ENCODE peak calls at places on chromosomes 3 and 15, in five cellular contexts. U is tibial artery, F is cardiac muscle cell, E is left lung, R is left ventricle myocardium inferior. P is an unnamed sample. For H3K36me3, the result is how much of the 10 kb centered on the place peaks cover.

GRCh38 chr3:128878011-128878457 is 1.4 kb upstream of the ACAD9 start:
- DNase-seq in U (no peak), F (no peak), E (no peak), R (no peak), P (no peak)

GRCh38 chr15:100249096-100249815 is 92.5 kb downstream of the ADAMTS17 start:
- DNase-seq in U (no peak), F (no peak), E (no peak), R (no peak), P (no peak)

GRCh38 chr3:122940628-122941086 is 86.9 kb downstream of the SEMA5B start:
- DNase-seq in U (no peak), F (peak), E (no peak), R (no peak), P (no peak)

GRCh38 chr3:104763007-104763406 is 603.7 kb upstream of the ALCAM start:
- DNase-seq in U (no peak), F (peak), E (no peak), R (no peak), P (peak)

GRCh38 chr3:34419801-34420200 is 621.4 kb downstream of the PDCD6IP start:
- DNase-seq in U (no peak), F (no peak), E (no peak), R (no peak), P (peak)

GRCh38 chr3:159904911-159905310 is 83.7 kb upstream of the IL12A start:
- DNase-seq in U (no peak), F (no peak), E (no peak), R (no peak), P (no peak)

GRCh38 chr3:55473788-55474187 is 13.3 kb downstream of the WNT5A start:
- DNase-seq in U (no peak), F (no peak), E (no peak), R (no peak), P (no peak)

GRCh38 chr3:116445291-116445841 is at the start of gene LSAMP:
- DNase-seq in U (no peak), F (peak), E (peak), R (no peak), P (no peak)

GRCh38 chr3:28912120-28912885 is 368.6 kb upstream of the RBMS3 start:
- DNase-seq in U (no peak), F (peak), E (no peak), R (no peak), P (no peak)

GRCh38 chr15:68307131-68307928 is 29.8 kb downstream of the FEM1B start:
- DNase-seq in U (no peak), F (no peak), E (no peak), R (no peak), P (peak)

GRCh38 chr3:49512791-49513355 is 41.4 kb upstream of the BSN start:
- DNase-seq in U (no peak), F (no peak), E (no peak), R (no peak), P (no peak)
- H3K36me3 ChIP-seq in U (under half), F (under half), E (half or more), R (half or more), P (under half)

GRCh38 chr3:71681224-71681668 is 44.0 kb downstream of the EIF4E3 start:
- DNase-seq in U (peak), F (peak), E (peak), R (peak), P (peak)
- H3K4me3 ChIP-seq in U (no peak), F (no peak), E (no peak), R (no peak), P (no peak)

DNA sequence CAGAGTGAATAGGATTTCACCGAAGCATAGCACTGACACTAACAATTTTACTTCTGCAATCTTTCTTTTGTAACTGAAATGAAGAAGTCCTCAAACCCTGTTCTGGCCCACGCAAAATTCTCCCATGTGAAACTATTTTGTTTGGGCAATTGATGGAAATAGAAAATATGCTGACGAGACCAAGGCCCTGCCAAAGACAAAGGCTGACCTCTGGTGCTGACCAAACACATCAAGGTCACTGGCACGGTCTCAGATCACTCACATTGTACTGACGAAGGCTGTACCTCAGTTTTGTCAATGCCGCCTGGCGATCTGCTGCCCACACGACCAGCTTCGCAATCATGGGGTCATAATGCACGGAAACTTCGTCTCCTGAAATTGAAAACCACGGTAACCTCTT is 58.4 kb upstream of the DCUN1D1 start:
- DNase-seq in U (no peak), F (no peak), E (no peak), R (no peak), P (no peak)
- H3K36me3 ChIP-seq in U (under half), F (under half), E (half or more), R (half or more), P (under half)

GRCh38 chr15:93451265-93451664 is 362.3 kb upstream of the RGMA start:
- DNase-seq in U (peak), F (no peak), E (no peak), R (no peak), P (no peak)
- H3K4me3 ChIP-seq in U (no peak), F (no peak), E (no peak), R (no peak), P (no peak)

DNA sequence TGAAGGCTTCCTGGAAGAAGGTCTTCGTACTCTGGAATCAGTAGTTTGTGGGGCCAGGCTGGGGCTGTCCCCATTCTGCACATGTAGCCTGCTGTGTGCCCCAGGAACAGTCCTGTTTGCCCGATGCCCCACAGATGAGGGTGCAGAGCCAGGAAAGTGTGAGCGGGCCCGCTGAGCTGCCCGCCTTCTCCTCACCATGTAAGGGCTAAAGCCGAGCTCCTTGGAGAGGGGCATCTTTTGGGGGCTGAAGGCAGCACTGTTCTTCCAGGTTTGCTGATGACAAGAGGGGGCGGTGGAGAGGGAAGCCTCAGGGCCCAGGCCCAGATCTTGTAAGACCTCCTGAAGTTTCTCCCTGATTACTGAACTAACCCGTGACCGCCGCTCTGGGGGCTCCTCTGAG is 73.2 kb upstream of the GSK3B start:
- DNase-seq in U (no peak), F (no peak), E (no peak), R (no peak), P (no peak)
- H3K36me3 ChIP-seq in U (under half), F (under half), E (under half), R (under half), P (under half)

GRCh38 chr15:73685981-73686380 is 1.8 kb downstream of the CD276 start:
- DNase-seq in U (no peak), F (no peak), E (no peak), R (no peak), P (no peak)
- H3K4me3 ChIP-seq in U (peak), F (peak), E (no peak), R (peak), P (peak)

GRCh38 chr3:170100937-170101336 is 63.1 kb downstream of the GPR160 start:
- DNase-seq in U (no peak), F (no peak), E (no peak), R (no peak), P (no peak)
- H3K36me3 ChIP-seq in U (half or more), F (half or more), E (half or more), R (half or more), P (under half)

DNA sequence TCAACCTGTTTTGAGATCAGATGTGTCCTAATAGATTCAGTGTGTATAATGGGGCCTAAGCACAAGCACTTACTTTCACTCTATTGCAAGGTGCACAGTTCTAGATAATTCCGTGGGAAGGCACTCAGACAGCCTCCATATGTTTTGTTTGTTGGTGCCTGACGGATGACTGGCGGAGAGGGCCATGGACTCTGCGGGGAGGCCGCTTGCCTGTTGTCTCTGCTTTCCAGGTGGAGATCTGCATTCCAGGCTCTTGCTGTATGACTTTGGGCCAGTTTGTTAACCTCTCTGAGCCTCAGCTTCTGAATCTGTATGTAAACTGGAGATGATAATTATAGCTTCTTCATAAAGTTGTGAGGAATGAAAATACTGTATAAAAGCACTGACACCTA is 1.5 kb downstream of the IRAK2 start:
- DNase-seq in U (no peak), F (no peak), E (no peak), R (no peak), P (no peak)
- H3K4me3 ChIP-seq in U (no peak), F (no peak), E (no peak), R (no peak), P (no peak)

DNA sequence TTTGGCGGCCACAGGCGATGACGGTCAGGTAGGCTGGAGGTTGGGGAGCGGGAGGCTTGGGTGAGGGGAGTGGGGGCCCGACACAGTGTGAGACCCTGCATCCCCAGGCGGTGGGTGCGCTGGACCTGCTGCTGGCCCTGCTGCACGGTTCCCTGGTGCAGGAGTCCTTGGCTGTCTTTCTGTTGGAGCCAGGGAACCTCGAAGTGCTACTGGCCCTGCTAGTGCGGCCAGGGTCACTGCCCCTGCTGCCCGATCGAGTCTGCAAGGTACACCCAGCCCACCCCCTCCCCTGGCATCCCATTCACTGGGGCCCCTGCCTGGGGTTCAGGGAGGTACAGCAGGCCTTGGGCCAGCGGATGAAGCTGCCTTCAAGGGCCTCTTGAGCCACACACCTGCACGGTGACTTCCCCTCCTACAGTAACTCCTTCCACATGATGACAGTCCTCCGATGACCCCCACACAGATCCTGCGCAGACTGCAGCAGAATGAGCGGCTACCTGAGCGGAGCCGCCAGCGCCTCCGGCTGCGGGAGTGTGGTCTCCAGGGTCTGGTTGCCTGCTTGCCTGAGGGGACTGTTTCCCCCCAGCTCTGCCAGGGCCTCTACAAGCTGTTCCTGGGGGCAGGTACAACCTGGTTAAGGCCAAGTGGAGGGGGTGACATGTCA is 19.5 kb downstream of the NBEAL2 start:
- DNase-seq in U (no peak), F (no peak), E (no peak), R (peak), P (no peak)
- H3K36me3 ChIP-seq in U (half or more), F (under half), E (half or more), R (half or more), P (under half)

P was measured in HAP-1.